ENCODE peak calls at places on chromosomes 12 and 14, in five cellular contexts. E is adrenal gland, Q is stomach, H is colonic mucosa, U is thoracic aorta. D is an unnamed sample.

GRCh38 chr12:90794212-90794611 is 160.8 kb downstream of the CCER1 start:
- DNase-seq in E (no peak), Q (no peak), H (no peak), U (no peak), D (no peak)

GRCh38 chr12:51403744-51404143 is 12.5 kb upstream of the GALNT6 start:
- DNase-seq in E (peak), Q (no peak), H (no peak), U (no peak), D (no peak)

GRCh38 chr12:18578191-18578590 is 159.6 kb downstream of the PLCZ1 start:
- DNase-seq in E (no peak), Q (no peak), H (no peak), U (no peak), D (peak)

GRCh38 chr12:98894412-98895085 is 249.5 kb downstream of the APAF1 start:
- DNase-seq in E (no peak), Q (no peak), H (no peak), U (no peak), D (no peak)

GRCh38 chr12:79454338-79454777 is 236.4 kb downstream of the PAWR start:
- DNase-seq in E (no peak), Q (no peak), H (no peak), U (no peak), D (peak)

GRCh38 chr14:105940534-105941225 is 414.3 kb downstream of the TMEM121 start:
- DNase-seq in E (peak), Q (no peak), H (peak), U (no peak), D (no peak)

GRCh38 chr12:14393736-14394135 is 28.3 kb downstream of the ATF7IP start:
- DNase-seq in E (no peak), Q (no peak), H (no peak), U (no peak), D (peak)

GRCh38 chr14:48853159-48853558 is 733.0 kb downstream of the RPS29 start:
- DNase-seq in E (no peak), Q (no peak), H (no peak), U (no peak), D (no peak)

GRCh38 chr14:90331497-90332270 is at the start of gene NRDE2:
- DNase-seq in E (peak), Q (peak), H (peak), U (peak), D (peak)

GRCh38 chr12:107306141-107306670 is 212.9 kb upstream of the CRY1 start:
- DNase-seq in E (no peak), Q (no peak), H (no peak), U (no peak), D (no peak)

GRCh38 chr14:99075061-99075460 is 196.9 kb downstream of the BCL11B start:
- DNase-seq in E (no peak), Q (no peak), H (peak), U (no peak), D (no peak)

GRCh38 chr14:96148631-96149030 is 56.0 kb upstream of the BDKRB2 start:
- DNase-seq in E (peak), Q (peak), H (no peak), U (no peak), D (no peak)

GRCh38 chr12:26978801-26979200 is 35.4 kb downstream of the TM7SF3 start:
- DNase-seq in E (no peak), Q (no peak), H (no peak), U (no peak), D (no peak)

GRCh38 chr14:80965041-80965440 is 9.6 kb downstream of the TSHR start:
- DNase-seq in E (no peak), Q (no peak), H (no peak), U (no peak), D (no peak)

GRCh38 chr12:79255326-79255725 is 390.8 kb downstream of the SYT1 start:
- DNase-seq in E (no peak), Q (no peak), H (no peak), U (no peak), D (peak)

GRCh38 chr12:95117178-95117599 is 43.8 kb upstream of the NR2C1 start:
- DNase-seq in E (peak), Q (peak), H (peak), U (no peak), D (peak)

GRCh38 chr12:88142610-88142991 is 494 bp downstream of the TMTC3 start:
- DNase-seq in E (peak), Q (peak), H (peak), U (peak), D (peak)

GRCh38 chr12:108801736-108802665 is 55.4 kb downstream of the SSH1 start:
- DNase-seq in E (peak), Q (no peak), H (peak), U (no peak), D (no peak)

GRCh38 chr12:38154096-38155019 is 162.2 kb upstream of the ALG10B start:
- DNase-seq in E (no peak), Q (no peak), H (no peak), U (no peak), D (no peak)

GRCh38 chr14:73188501-73188903 is 48.8 kb upstream of the PAPLN start:
- DNase-seq in E (no peak), Q (no peak), H (no peak), U (no peak), D (peak)

GRCh38 chr14:85131523-85131922 is 398.4 kb upstream of the FLRT2 start:
- DNase-seq in E (no peak), Q (peak), H (no peak), U (no peak), D (peak)

GRCh38 chr12:857611-858010 is 91.9 kb downstream of the RAD52 start:
- DNase-seq in E (no peak), Q (no peak), H (no peak), U (no peak), D (peak)

GRCh38 chr12:123892180-123892559 is 80.5 kb downstream of the CCDC92 start:
- DNase-seq in E (no peak), Q (no peak), H (no peak), U (no peak), D (no peak)

GRCh38 chr12:6328945-6329692 is 12.8 kb downstream of the TNFRSF1A start:
- DNase-seq in E (no peak), Q (no peak), H (no peak), U (no peak), D (no peak)

GRCh38 chr12:94783862-94784261 is 133.5 kb upstream of the TMCC3 start:
- DNase-seq in E (no peak), Q (no peak), H (no peak), U (no peak), D (no peak)

GRCh38 chr12:67415473-67415872 is 146.3 kb downstream of the CAND1 start:
- DNase-seq in E (peak), Q (no peak), H (no peak), U (no peak), D (peak)

DNA sequence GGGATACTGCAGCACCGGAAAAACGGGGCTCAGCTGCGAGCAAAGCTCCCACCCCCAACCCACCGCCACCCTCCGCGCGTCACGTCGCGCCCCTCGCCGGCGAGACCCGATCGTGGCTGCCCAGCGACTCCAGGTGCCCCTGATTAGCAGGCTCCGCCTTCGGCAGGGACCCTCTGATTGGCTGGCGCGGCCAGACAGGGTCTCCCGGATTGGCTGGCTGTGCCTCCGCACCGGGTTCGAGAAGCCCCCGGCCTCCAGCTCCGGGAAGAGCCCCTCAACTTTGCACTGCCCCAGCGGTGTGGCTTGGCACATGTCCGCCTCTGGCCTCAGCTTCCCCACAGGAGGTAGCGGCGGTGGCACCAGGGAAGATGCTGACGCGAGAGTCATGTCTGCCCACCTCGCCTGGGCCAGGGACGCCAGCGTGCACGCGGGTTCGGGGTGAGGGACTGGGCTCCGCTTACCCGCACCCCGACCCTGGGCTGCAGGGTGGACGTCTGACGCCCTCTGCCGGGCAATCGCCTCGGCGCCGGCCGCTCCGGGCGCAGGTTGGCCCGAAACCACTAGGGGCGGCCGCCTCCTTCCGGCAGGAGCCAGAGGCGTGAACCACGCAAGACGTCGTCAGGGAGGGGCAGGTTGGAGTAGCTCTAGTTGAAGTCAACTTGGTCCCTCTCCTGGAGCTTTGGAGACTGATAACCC is 496 bp upstream of the RHOF start:
- DNase-seq in E (peak), Q (peak), H (peak), U (no peak), D (peak)
- TF ChIP-seq CTCF in E (peak), Q (peak), H (peak), U (peak), D (peak)

GRCh38 chr14:100559455-100559854 is 27.8 kb downstream of the BEGAIN start:
- DNase-seq in E (no peak), Q (no peak), H (no peak), U (no peak), D (no peak)

GRCh38 chr14:100557658-100558057 is 29.6 kb downstream of the BEGAIN start:
- DNase-seq in E (peak), Q (no peak), H (no peak), U (no peak), D (no peak)

GRCh38 chr14:100558226-100558625 is 29.0 kb downstream of the BEGAIN start:
- DNase-seq in E (no peak), Q (no peak), H (no peak), U (no peak), D (no peak)

GRCh38 chr14:100560471-100560870 is 26.7 kb downstream of the BEGAIN start:
- DNase-seq in E (no peak), Q (no peak), H (no peak), U (no peak), D (no peak)

GRCh38 chr14:100558966-100559365 is 28.3 kb downstream of the BEGAIN start:
- DNase-seq in E (no peak), Q (no peak), H (no peak), U (no peak), D (no peak)
- TF ChIP-seq CTCF in E (no peak), Q (no peak), H (no peak), U (no peak), D (no peak)

GRCh38 chr14:34322940-34323418 is 139.1 kb downstream of the SPTSSA start:
- DNase-seq in E (peak), Q (peak), H (peak), U (no peak), D (peak)
- TF ChIP-seq CTCF in E (peak), Q (peak), H (peak), U (peak), D (peak)

GRCh38 chr14:21103710-21104447 is 3.0 kb downstream of the TMEM253 start:
- DNase-seq in E (peak), Q (peak), H (peak), U (peak), D (peak)
- TF ChIP-seq CTCF in E (peak), Q (peak), H (peak), U (peak), D (peak)

DNA sequence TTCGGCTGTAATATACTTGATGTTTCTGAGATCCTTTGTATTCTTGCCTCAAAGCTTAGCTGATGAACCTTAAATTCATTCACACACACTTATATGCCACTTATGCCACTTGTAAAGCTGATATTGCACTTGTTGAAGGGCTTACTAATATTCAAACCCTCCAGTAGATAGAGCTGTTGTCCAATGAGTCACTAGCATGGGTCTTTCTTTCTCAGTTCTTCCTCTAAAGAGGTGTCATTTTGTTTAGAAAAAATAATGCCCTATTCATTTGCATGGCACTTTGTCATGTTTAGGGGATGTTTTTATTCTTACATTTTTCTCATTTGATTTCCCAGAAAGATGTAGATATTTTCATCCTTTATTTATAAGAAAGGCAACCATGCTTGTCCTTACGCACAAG is 56.4 kb downstream of the MON2 start:
- DNase-seq in E (no peak), Q (no peak), H (no peak), U (no peak), D (peak)
- TF ChIP-seq CTCF in E (no peak), Q (no peak), H (no peak), U (no peak), D (no peak)

GRCh38 chr12:57765003-57765697 is 1.7 kb downstream of the CYP27B1 start:
- DNase-seq in E (peak), Q (peak), H (peak), U (no peak), D (peak)
- TF ChIP-seq CTCF in E (peak), Q (peak), H (no peak), U (peak), D (peak)